ENCODE peak calls at places on chromosome X, in nine cellular contexts. J, C, Z, X, Q, T, U, A and F are unnamed samples.

GRCh38 chrX:46444011-46444410 is 101.2 kb downstream of the ZNF674 start:
- DNase-seq in T (peak), X (peak), Z (peak), A (no peak), J (no peak), C (no peak), Q (no peak), U (no peak), F (peak)

GRCh38 chrX:115023139-115023538 is 5.7 kb upstream of the IL13RA2 start:
- DNase-seq in J (no peak), X (no peak), A (no peak), Z (peak), C (no peak), Q (no peak), T (peak), U (no peak), F (no peak)

GRCh38 chrX:65750674-65751469 is 83.4 kb downstream of the MSN start:
- DNase-seq in U (peak), T (no peak), Z (no peak), Q (no peak), A (peak), X (peak), C (no peak), J (peak), F (peak)

GRCh38 chrX:19272452-19272851 is 71.3 kb upstream of the PDHA1 start:
- DNase-seq in C (no peak), A (peak), T (peak), J (no peak), U (no peak), X (no peak), Q (no peak), Z (no peak), F (peak)

GRCh38 chrX:54785901-54786300 is 12.2 kb downstream of the ITIH6 start:
- DNase-seq in A (no peak), X (peak), U (peak), J (no peak), Z (no peak), T (peak), C (no peak), Q (no peak), F (peak)

GRCh38 chrX:118807151-118808017 is 16.2 kb upstream of the ZCCHC12 start:
- DNase-seq in J (no peak), Z (peak), C (peak), Q (peak), U (peak), A (peak), T (peak), X (peak), F (peak)

GRCh38 chrX:41889317-41890025 is 33.9 kb downstream of the CASK start:
- DNase-seq in U (no peak), X (no peak), Z (no peak), A (no peak), C (no peak), J (no peak), T (peak), Q (no peak), F (no peak)

GRCh38 chrX:109934434-109934833 is 68.5 kb upstream of the TMEM164 start:
- DNase-seq in Z (no peak), U (no peak), T (peak), J (no peak), C (no peak), Q (no peak), A (no peak), X (no peak), F (no peak)

GRCh38 chrX:30822719-30823118 is 66.3 kb downstream of the TAB3 start:
- DNase-seq in C (no peak), U (no peak), T (no peak), J (no peak), A (no peak), Q (no peak), X (no peak), Z (no peak), F (no peak)

GRCh38 chrX:126552313-126553022 is at the start of gene DCAF12L1:
- DNase-seq in J (no peak), X (no peak), Z (no peak), U (no peak), T (no peak), A (no peak), Q (no peak), C (peak), F (no peak)

GRCh38 chrX:47078129-47079043 is at the start of gene RGN:
- DNase-seq in T (no peak), U (no peak), Z (no peak), A (no peak), J (no peak), Q (peak), C (peak), X (no peak), F (no peak)

DNA sequence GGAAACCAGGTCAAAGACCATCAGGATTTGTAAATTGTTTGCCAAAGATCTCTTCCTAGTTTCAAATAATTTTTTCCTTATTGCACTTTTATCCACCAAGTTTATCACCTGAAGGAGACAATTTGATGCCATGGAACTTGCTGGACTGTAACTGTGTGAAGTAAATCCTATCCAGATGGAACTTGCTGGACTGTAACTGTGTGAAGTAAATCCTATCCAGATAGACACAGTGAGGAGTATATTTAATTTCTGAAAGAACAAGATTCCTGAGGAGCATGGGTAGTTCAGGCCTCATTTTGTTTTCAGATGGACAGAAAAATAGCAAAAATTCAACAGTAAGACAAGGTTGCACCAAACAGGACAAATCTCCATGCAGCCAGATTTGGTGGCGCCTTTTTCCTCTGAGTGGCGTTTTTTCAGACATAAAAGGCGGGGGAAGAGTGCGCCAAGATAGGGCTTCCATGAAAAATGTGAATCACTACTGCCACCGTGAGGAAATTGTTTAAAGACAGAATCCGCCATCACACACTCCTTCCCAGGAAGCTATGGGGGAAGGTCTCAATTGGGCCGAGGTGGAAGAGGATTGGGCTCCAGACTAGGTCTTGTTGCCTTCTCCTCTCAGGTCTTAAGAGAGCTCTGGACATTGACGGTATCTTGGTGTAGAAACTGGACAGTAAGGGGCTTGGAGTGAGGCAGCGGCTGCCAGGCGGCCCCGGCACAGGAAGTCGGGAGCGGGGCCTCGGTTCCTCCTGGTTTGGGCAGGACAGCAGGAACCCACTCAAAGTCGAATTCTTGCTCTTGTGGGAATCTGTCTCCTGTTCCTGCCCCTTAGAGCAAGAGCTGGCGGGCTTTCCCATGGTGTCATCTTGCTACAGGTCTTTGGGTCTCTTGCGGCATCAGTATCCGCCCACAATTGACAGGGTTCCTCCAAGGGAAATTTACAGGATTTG is 234.7 kb downstream of the OR13H1 start:
- DNase-seq in A (peak), J (peak), Z (no peak), Q (no peak), X (peak), C (no peak), U (no peak), T (no peak), F (no peak)
- TF ChIP-seq CTCF in A (peak), J (no peak), Z (peak), Q (no peak), X (no peak), C (no peak), U (no peak), T (no peak), F (no peak)

GRCh38 chrX:24145340-24146186 is 4.0 kb upstream of the ZFX start:
- DNase-seq in A (no peak), T (peak), J (no peak), X (no peak), U (no peak), C (no peak), Z (peak), Q (no peak), F (no peak)
- TF ChIP-seq CTCF in A (no peak), T (peak), J (no peak), X (no peak), U (no peak), C (no peak), Z (peak), Q (no peak), F (no peak)

DNA sequence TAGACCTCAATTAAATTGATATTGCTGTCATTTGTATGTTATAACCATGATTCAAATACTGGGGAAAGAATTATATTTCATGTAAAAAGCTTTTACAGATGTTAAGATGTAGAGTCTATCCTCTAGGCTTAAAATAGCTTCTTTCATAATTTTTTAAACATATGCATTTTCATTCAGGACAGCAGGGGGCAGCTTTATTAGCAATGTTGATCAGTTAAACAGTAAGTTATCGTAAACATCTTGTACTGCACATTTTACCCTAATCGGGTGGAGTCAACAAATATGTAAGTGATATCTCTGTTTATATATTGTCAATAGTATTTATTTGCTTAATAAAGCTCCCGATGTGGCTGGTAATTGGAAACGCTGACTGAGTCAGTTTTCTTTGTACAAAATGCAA is 142.5 kb upstream of the MED14 start:
- DNase-seq in T (peak), Q (no peak), A (no peak), Z (no peak), U (no peak), X (peak), J (no peak), C (no peak), F (no peak)
- TF ChIP-seq CTCF in T (peak), Q (peak), A (peak), Z (peak), U (no peak), X (no peak), J (no peak), C (peak), F (peak)

GRCh38 chrX:101460669-101461068 is 24.6 kb upstream of the ARMCX4 start:
- DNase-seq in U (no peak), J (no peak), Q (no peak), T (peak), A (no peak), Z (no peak), C (no peak), X (no peak), F (no peak)

DNA sequence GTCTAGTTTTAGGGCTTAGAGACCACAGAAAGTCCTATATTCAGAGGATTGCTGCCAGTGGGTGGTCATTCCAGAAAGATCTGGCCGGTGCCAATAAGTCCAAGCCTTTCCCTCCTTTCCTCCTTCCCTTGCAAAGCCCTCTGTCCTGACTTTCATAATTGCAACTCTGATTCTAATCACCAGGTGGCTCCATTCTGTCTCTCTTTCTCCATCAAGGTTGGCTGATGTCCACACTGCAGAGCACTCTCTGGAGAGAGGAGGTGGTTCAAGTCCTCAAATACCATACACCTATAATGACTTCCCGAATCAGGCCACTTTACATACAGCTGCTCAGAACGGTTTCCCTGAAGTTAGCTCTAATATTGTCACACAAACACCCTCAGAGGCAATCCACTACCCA is 22.4 kb upstream of the ARMCX4 start:
- DNase-seq in C (no peak), T (peak), Q (no peak), A (no peak), U (no peak), J (no peak), X (peak), Z (no peak), F (no peak)
- TF ChIP-seq CTCF in C (no peak), T (peak), Q (peak), A (peak), U (no peak), J (no peak), X (no peak), Z (peak), F (no peak)

GRCh38 chrX:125205918-125206665 is 113.6 kb upstream of the TEX13C start:
- DNase-seq in Z (no peak), Q (no peak), A (no peak), X (peak), C (peak), J (no peak), T (no peak), U (no peak), F (no peak)
- TF ChIP-seq CTCF in Z (no peak), Q (no peak), A (no peak), X (no peak), C (peak), J (no peak), T (no peak), U (no peak), F (no peak)

GRCh38 chrX:35291013-35291412 is 348.4 kb downstream of the FAM47B start:
- DNase-seq in U (no peak), A (no peak), Z (no peak), C (no peak), Q (no peak), J (no peak), X (no peak), T (no peak), F (no peak)
- TF ChIP-seq CTCF in U (no peak), A (no peak), Z (no peak), C (no peak), Q (no peak), J (no peak), X (no peak), T (no peak), F (no peak)

DNA sequence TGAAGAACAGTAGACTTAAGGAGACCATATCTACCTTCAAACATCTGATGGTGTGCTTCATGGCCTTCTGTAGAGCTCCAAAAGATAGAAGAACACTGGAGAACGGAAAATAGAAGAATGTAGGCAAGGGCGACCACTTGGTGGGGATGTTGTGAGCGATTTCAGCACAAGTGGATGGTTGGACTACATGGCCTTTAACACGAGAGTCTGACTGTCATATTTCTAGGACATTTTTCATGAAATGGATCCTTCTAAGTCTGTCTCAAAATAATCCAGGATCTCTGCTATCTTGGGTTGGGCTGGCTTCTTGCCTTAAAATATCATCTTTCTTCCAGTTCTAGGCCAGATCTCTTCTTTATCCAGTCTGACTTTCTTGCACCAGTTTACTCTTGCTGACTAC is 1.3 kb upstream of the MID1IP1 start:
- DNase-seq in Q (no peak), A (no peak), Z (no peak), C (no peak), T (peak), J (no peak), X (peak), U (no peak), F (peak)
- TF ChIP-seq CTCF in Q (peak), A (peak), Z (no peak), C (no peak), T (peak), J (no peak), X (no peak), U (no peak), F (no peak)